ENCODE peak calls at places on chromosome 16, in nine cellular contexts. V is NCI-H2081, T is AML-193, I is DMS153, S is HFFc6, P is BE2C, Y is Caco-2, Z is caudate nucleus, F is T-cell. U is an unnamed sample.

GRCh38 chr16:20016234-20016633 is 57.5 kb downstream of the GPR139 start:
- DNase-seq in V (no peak), T (no peak), I (no peak), S (no peak), P (no peak), Y (no peak), Z (no peak), F (no peak), U (no peak)

GRCh38 chr16:49528564-49529150 is 155.1 kb downstream of the C16orf78 start:
- DNase-seq in V (no peak), T (no peak), I (no peak), S (no peak), P (no peak), Y (no peak), Z (no peak), F (no peak), U (no peak)

GRCh38 chr16:15682105-15682570 is 32.1 kb downstream of the NDE1 start:
- DNase-seq in V (peak), T (peak), I (no peak), S (peak), P (peak), Y (peak), Z (peak), F (peak), U (no peak)

GRCh38 chr16:24348511-24349290 is 92.6 kb downstream of the CACNG3 start:
- DNase-seq in V (no peak), T (no peak), I (no peak), S (no peak), P (no peak), Y (no peak), Z (no peak), F (no peak), U (no peak)

GRCh38 chr16:66874079-66874775 is 6.1 kb upstream of the PDP2 start:
- DNase-seq in V (no peak), T (no peak), I (no peak), S (peak), P (no peak), Y (no peak), Z (no peak), F (no peak), U (no peak)

GRCh38 chr16:55039931-55040330 is 109.3 kb downstream of the IRX5 start:
- DNase-seq in V (no peak), T (no peak), I (no peak), S (no peak), P (no peak), Y (no peak), Z (no peak), F (no peak), U (no peak)

GRCh38 chr16:27332105-27332504 is 18.3 kb downstream of the IL4R start:
- DNase-seq in V (no peak), T (no peak), I (no peak), S (no peak), P (no peak), Y (no peak), Z (no peak), F (no peak), U (no peak)

GRCh38 chr16:66603537-66604375 is 748 bp upstream of the CMTM3 start:
- DNase-seq in V (peak), T (peak), I (peak), S (peak), P (peak), Y (peak), Z (peak), F (peak), U (no peak)

GRCh38 chr16:8935989-8936388 is 27.7 kb downstream of the USP7 start:
- DNase-seq in V (no peak), T (no peak), I (no peak), S (no peak), P (no peak), Y (no peak), Z (no peak), F (no peak), U (no peak)

GRCh38 chr16:70777973-70778406 is 23.0 kb downstream of the VAC14 start:
- DNase-seq in V (no peak), T (no peak), I (no peak), S (peak), P (peak), Y (no peak), Z (no peak), F (no peak), U (no peak)

GRCh38 chr16:11394593-11394960 is 49.3 kb downstream of the RMI2 start:
- DNase-seq in V (no peak), T (no peak), I (no peak), S (no peak), P (no peak), Y (no peak), Z (no peak), F (no peak), U (peak)

GRCh38 chr16:392450-393027 is 4.5 kb upstream of the NME4 start:
- DNase-seq in V (no peak), T (no peak), I (no peak), S (no peak), P (no peak), Y (no peak), Z (no peak), F (no peak), U (no peak)

GRCh38 chr16:84829168-84829965 is 9.6 kb downstream of the CRISPLD2 start:
- DNase-seq in V (no peak), T (no peak), I (no peak), S (peak), P (no peak), Y (no peak), Z (peak), F (no peak), U (no peak)

GRCh38 chr16:16042076-16042475 is 92.7 kb downstream of the ABCC1 start:
- DNase-seq in V (no peak), T (no peak), I (no peak), S (peak), P (peak), Y (no peak), Z (no peak), F (no peak), U (no peak)

GRCh38 chr16:7921360-7921759 is 588.7 kb downstream of the RBFOX1 start:
- DNase-seq in V (peak), T (no peak), I (no peak), S (no peak), P (no peak), Y (no peak), Z (no peak), F (no peak), U (no peak)

GRCh38 chr16:73172621-73173312 is 124.8 kb upstream of the ZFHX3 start:
- DNase-seq in V (peak), T (no peak), I (peak), S (peak), P (peak), Y (no peak), Z (no peak), F (no peak), U (peak)

GRCh38 chr16:85687651-85688471 is 893 bp downstream of the GINS2 start:
- DNase-seq in V (no peak), T (no peak), I (no peak), S (no peak), P (no peak), Y (no peak), Z (no peak), F (no peak), U (no peak)

GRCh38 chr16:17571499-17572093 is 100.8 kb upstream of the XYLT1 start:
- DNase-seq in V (no peak), T (no peak), I (no peak), S (no peak), P (no peak), Y (peak), Z (no peak), F (no peak), U (no peak)

GRCh38 chr16:2971134-2971984 is 2.2 kb downstream of the PAQR4 start:
- DNase-seq in V (no peak), T (no peak), I (no peak), S (no peak), P (no peak), Y (peak), Z (no peak), F (no peak), U (no peak)

GRCh38 chr16:20236890-20237289 is 90.4 kb downstream of the GP2 start:
- DNase-seq in V (no peak), T (no peak), I (no peak), S (no peak), P (no peak), Y (no peak), Z (no peak), F (no peak), U (no peak)

GRCh38 chr16:20865420-20866126 is 34.6 kb downstream of the DCUN1D3 start:
- DNase-seq in V (no peak), T (no peak), I (no peak), S (peak), P (no peak), Y (no peak), Z (no peak), F (no peak), U (no peak)

GRCh38 chr16:88910284-88911147 is 44.1 kb upstream of the PABPN1L start:
- DNase-seq in V (no peak), T (no peak), I (no peak), S (no peak), P (no peak), Y (no peak), Z (no peak), F (no peak), U (no peak)

GRCh38 chr16:50173318-50173717 is 20.2 kb downstream of the TENT4B start:
- DNase-seq in V (no peak), T (no peak), I (no peak), S (no peak), P (no peak), Y (no peak), Z (no peak), F (no peak), U (no peak)

GRCh38 chr16:88347656-88348376 is 34.9 kb upstream of the ZNF469 start:
- DNase-seq in V (no peak), T (no peak), I (no peak), S (no peak), P (no peak), Y (no peak), Z (no peak), F (peak), U (no peak)

GRCh38 chr16:55120408-55120807 is 189.7 kb downstream of the IRX5 start:
- DNase-seq in V (no peak), T (no peak), I (no peak), S (no peak), P (no peak), Y (peak), Z (no peak), F (no peak), U (no peak)

GRCh38 chr16:67800252-67801046 is 5.9 kb downstream of the RANBP10 start:
- DNase-seq in V (no peak), T (no peak), I (no peak), S (no peak), P (peak), Y (no peak), Z (no peak), F (no peak), U (peak)

GRCh38 chr16:89324056-89325010 is 106.8 kb downstream of the ZNF778 start:
- DNase-seq in V (no peak), T (no peak), I (no peak), S (peak), P (no peak), Y (no peak), Z (no peak), F (no peak), U (no peak)

GRCh38 chr16:66266436-66267286 is 99.8 kb upstream of the CDH5 start:
- DNase-seq in V (no peak), T (no peak), I (no peak), S (peak), P (no peak), Y (peak), Z (no peak), F (no peak), U (no peak)

GRCh38 chr16:85576944-85577343 is 36.2 kb upstream of the GSE1 start:
- DNase-seq in V (no peak), T (no peak), I (no peak), S (no peak), P (no peak), Y (no peak), Z (no peak), F (no peak), U (no peak)

GRCh38 chr16:73813523-73813922 is 483.1 kb upstream of the PSMD7 start:
- DNase-seq in V (no peak), T (no peak), I (no peak), S (no peak), P (no peak), Y (no peak), Z (no peak), F (no peak), U (no peak)

GRCh38 chr16:69873783-69874182 is 77.4 kb upstream of the CLEC18A start:
- DNase-seq in V (no peak), T (no peak), I (no peak), S (no peak), P (no peak), Y (no peak), Z (no peak), F (no peak), U (no peak)

GRCh38 chr16:55489956-55490265 is 10.9 kb downstream of the MMP2 start:
- DNase-seq in V (no peak), T (no peak), I (no peak), S (no peak), P (no peak), Y (peak), Z (no peak), F (no peak), U (no peak)

GRCh38 chr16:79707867-79708266 is 107.3 kb upstream of the MAF start:
- DNase-seq in V (no peak), T (no peak), I (no peak), S (no peak), P (no peak), Y (peak), Z (no peak), F (no peak), U (peak)

GRCh38 chr16:30054451-30054850 is 11.1 kb upstream of the ALDOA start:
- DNase-seq in V (no peak), T (no peak), I (no peak), S (no peak), P (no peak), Y (no peak), Z (no peak), F (no peak), U (no peak)

GRCh38 chr16:50251375-50252081 is 14.8 kb upstream of the ADCY7 start:
- DNase-seq in V (no peak), T (no peak), I (no peak), S (peak), P (no peak), Y (no peak), Z (no peak), F (no peak), U (peak)

GRCh38 chr16:88503374-88503770 is 50.3 kb downstream of the ZFPM1 start:
- DNase-seq in V (no peak), T (no peak), I (no peak), S (no peak), P (no peak), Y (no peak), Z (no peak), F (no peak), U (no peak)

GRCh38 chr16:75250809-75251279 is 580 bp downstream of the BCAR1 start:
- DNase-seq in V (no peak), T (no peak), I (no peak), S (no peak), P (peak), Y (peak), Z (peak), F (no peak), U (no peak)

GRCh38 chr16:66935319-66936011 is at the start of gene CES2:
- DNase-seq in V (no peak), T (no peak), I (no peak), S (peak), P (no peak), Y (no peak), Z (no peak), F (no peak), U (no peak)

GRCh38 chr16:57569306-57569946 is 27.0 kb downstream of the ADGRG5 start:
- DNase-seq in V (no peak), T (no peak), I (no peak), S (no peak), P (no peak), Y (no peak), Z (no peak), F (no peak), U (no peak)

U was measured in cardiac septum.